ENCODE peak calls at places on chromosome 10, in nine cellular contexts. E is mammary epithelial cell, I is nephron progenitor cell, N is left ventricle myocardium inferior, F is heart left ventricle, Z is fibroblast of lung, C is endothelial cell, W is right lobe of liver, J is mucosa of descending colon. X is an unnamed sample.

GRCh38 chr10:97384156-97384555 is 17.0 kb downstream of the RRP12 start:
- DNase-seq in E (no peak), I (no peak), N (no peak), F (no peak), Z (no peak), C (no peak), W (no peak), J (no peak), X (no peak)

GRCh38 chr10:119165171-119166110 is at the start of gene SFXN4:
- DNase-seq in E (peak; percentile 48), I (peak; percentile 75), N (peak; percentile 86), F (peak; percentile 88), Z (peak; percentile 43), C (peak; percentile 70), W (peak; percentile 92), J (peak; percentile 90), X (peak; percentile 62)

GRCh38 chr10:11045995-11046394 is 28.3 kb downstream of the CELF2 start:
- DNase-seq in E (no peak), I (no peak), N (peak; percentile 87), F (peak; percentile 87), Z (no peak), C (no peak), W (no peak), J (no peak), X (no peak)

GRCh38 chr10:61016630-61017029 is 72.6 kb upstream of the RHOBTB1 start:
- DNase-seq in E (no peak), I (no peak), N (no peak), F (no peak), Z (no peak), C (no peak), W (no peak), J (no peak), X (no peak)

GRCh38 chr10:6588082-6588481 is 8.0 kb upstream of the PRKCQ start:
- DNase-seq in E (no peak), I (no peak), N (no peak), F (no peak), Z (no peak), C (no peak), W (no peak), J (no peak), X (no peak)

GRCh38 chr10:63217120-63217605 is 84.0 kb downstream of the NRBF2 start:
- DNase-seq in E (peak; percentile 27), I (no peak), N (no peak), F (no peak), Z (peak; percentile 80), C (no peak), W (no peak), J (no peak), X (no peak)

GRCh38 chr10:122154733-122155366 is 116.2 kb upstream of the BTBD16 start:
- DNase-seq in E (peak; percentile 24), I (no peak), N (no peak), F (peak; percentile 61), Z (peak; percentile 50), C (peak; percentile 15), W (no peak), J (no peak), X (no peak)

GRCh38 chr10:8499312-8499711 is 444.8 kb downstream of the GATA3 start:
- DNase-seq in E (peak; percentile 4), I (no peak), N (no peak), F (no peak), Z (no peak), C (no peak), W (no peak), J (no peak), X (no peak)

GRCh38 chr10:133448120-133448519 is 5.6 kb upstream of the SCART1 start:
- DNase-seq in E (no peak), I (no peak), N (no peak), F (no peak), Z (no peak), C (no peak), W (no peak), J (no peak), X (no peak)

GRCh38 chr10:119022846-119023552 is 6.5 kb upstream of the NANOS1 start:
- DNase-seq in E (peak; percentile 85), I (no peak), N (no peak), F (no peak), Z (peak; percentile 72), C (no peak), W (no peak), J (no peak), X (no peak)

GRCh38 chr10:79454259-79454658 is 8.8 kb upstream of the ZCCHC24 start:
- DNase-seq in E (peak; percentile 91), I (no peak), N (no peak), F (no peak), Z (peak; percentile 94), C (no peak), W (no peak), J (no peak), X (no peak)

GRCh38 chr10:103850572-103850895 is 4.8 kb downstream of the SH3PXD2A start:
- DNase-seq in E (no peak), I (no peak), N (peak; percentile 38), F (peak; percentile 61), Z (no peak), C (no peak), W (no peak), J (no peak), X (no peak)

GRCh38 chr10:6847561-6847960 is 267.5 kb upstream of the PRKCQ start:
- DNase-seq in E (no peak), I (no peak), N (no peak), F (no peak), Z (no peak), C (no peak), W (no peak), J (no peak), X (no peak)

GRCh38 chr10:87861566-87861952 is 1.8 kb downstream of the KLLN start:
- DNase-seq in E (peak; percentile 87), I (peak; percentile 42), N (peak; percentile 85), F (peak; percentile 91), Z (peak; percentile 87), C (peak; percentile 46), W (peak; percentile 95), J (peak; percentile 79), X (peak; percentile 23)

GRCh38 chr10:35579116-35579515 is 26.0 kb upstream of the GJD4 start:
- DNase-seq in E (no peak), I (no peak), N (no peak), F (no peak), Z (no peak), C (no peak), W (no peak), J (no peak), X (no peak)

GRCh38 chr10:111200505-111201186 is 123.8 kb downstream of the ADRA2A start:
- DNase-seq in E (no peak), I (no peak), N (no peak), F (no peak), Z (no peak), C (no peak), W (no peak), J (peak; percentile 47), X (no peak)

GRCh38 chr10:117563780-117564179 is 21.2 kb downstream of the EMX2 start:
- DNase-seq in E (no peak), I (no peak), N (no peak), F (no peak), Z (no peak), C (no peak), W (no peak), J (no peak), X (no peak)

GRCh38 chr10:43939939-43940810 is 291.5 kb upstream of the ZNF32 start:
- DNase-seq in E (no peak), I (no peak), N (no peak), F (no peak), Z (peak; percentile 36), C (no peak), W (no peak), J (no peak), X (no peak)

GRCh38 chr10:114234132-114234531 is 4.9 kb upstream of the VWA2 start:
- DNase-seq in E (no peak), I (no peak), N (no peak), F (no peak), Z (no peak), C (no peak), W (no peak), J (no peak), X (no peak)

GRCh38 chr10:55627526-55628170 is 733.4 kb downstream of the ZWINT start:
- DNase-seq in E (no peak), I (peak; percentile 56), N (no peak), F (no peak), Z (no peak), C (peak; percentile 34), W (no peak), J (no peak), X (no peak)

GRCh38 chr10:24722676-24723385 is 856 bp downstream of the ARHGAP21 start:
- DNase-seq in E (peak; percentile 43), I (peak; percentile 71), N (peak; percentile 76), F (peak; percentile 80), Z (peak; percentile 59), C (peak; percentile 62), W (no peak), J (peak; percentile 75), X (peak; percentile 40)
- TF ChIP-seq CTCF in E (no peak), I (no peak), N (peak; percentile 8), F (no peak), Z (no peak), C (no peak), W (no peak), J (no peak), X (peak; percentile 17)

DNA sequence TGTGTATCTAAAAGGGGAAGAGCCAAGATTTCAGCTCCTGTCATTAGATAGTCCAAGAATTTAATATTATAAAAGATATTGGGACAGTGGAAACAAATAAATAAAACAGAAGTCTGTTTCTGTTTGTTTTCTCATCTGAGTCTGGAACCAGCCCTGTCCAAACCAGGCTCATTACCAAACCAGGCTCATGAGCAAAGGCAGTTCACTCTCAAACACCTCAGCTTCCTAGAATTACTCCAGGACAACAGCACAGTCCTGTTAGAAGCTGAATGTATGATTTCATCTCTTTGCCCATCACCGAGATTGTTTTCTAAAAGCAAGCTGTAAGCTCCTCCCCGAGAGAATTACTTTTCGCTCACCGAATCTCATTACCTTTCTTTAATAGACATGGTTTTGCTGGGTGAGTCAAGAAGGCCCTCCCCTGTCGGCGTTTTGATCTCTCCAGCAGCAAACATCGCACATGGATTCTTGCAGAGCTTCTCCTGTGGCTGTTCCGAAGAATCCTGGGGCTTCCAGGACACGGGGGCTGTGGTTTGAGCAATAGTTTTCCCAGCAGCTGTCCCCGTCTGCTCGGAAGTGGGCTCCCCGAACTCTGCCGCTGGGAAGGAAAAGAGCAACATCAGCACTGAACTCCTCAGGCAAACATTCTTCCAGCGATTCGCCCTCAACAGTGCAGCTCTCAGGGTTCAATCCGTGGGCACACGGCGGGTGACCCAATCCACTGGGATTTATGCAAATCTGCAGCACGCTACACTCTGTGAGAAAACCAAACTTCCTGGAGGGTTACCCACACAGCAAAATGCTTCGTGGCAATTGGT is 112.5 kb downstream of the SVIL start:
- DNase-seq in E (no peak), I (no peak), N (no peak), F (no peak), Z (peak; percentile 45), C (no peak), W (no peak), J (no peak), X (no peak)
- TF ChIP-seq CTCF in E (no peak), I (no peak), N (no peak), F (no peak), Z (no peak), C (no peak), W (no peak), J (no peak), X (no peak)

GRCh38 chr10:70114902-70115301 is 17.7 kb downstream of the AIFM2 start:
- DNase-seq in E (no peak), I (no peak), N (no peak), F (no peak), Z (no peak), C (no peak), W (no peak), J (no peak), X (no peak)
- TF ChIP-seq CTCF in E (no peak), I (no peak), N (no peak), F (no peak), Z (no peak), C (no peak), W (no peak), J (no peak), X (no peak)

GRCh38 chr10:81018898-81019890 is 481.5 kb downstream of the SH2D4B start:
- DNase-seq in E (peak; percentile 34), I (peak; percentile 31), N (no peak), F (no peak), Z (peak; percentile 27), C (peak; percentile 30), W (no peak), J (no peak), X (no peak)
- TF ChIP-seq CTCF in E (peak; percentile 60), I (peak; percentile 55), N (peak; percentile 66), F (peak; percentile 64), Z (peak; percentile 59), C (peak; percentile 53), W (peak; percentile 70), J (peak; percentile 27), X (peak; percentile 73)

X was measured in progenitor cell of endocrine pancreas.